ENCODE peak calls at places on chromosomes 3 and 15, in eight cellular contexts. J is Peyer's patch; R is HCT116; V is psoas muscle; B is spleen; Y is heart right ventricle; C is CD8-positive, alpha-beta T cell; A is tibial artery. E is an unnamed sample. For H3K4me1, the result is how much of the 10 kb centered on the place peaks cover.

GRCh38 chr15:78951841-78952238 is 7.0 kb upstream of the CTSH start:
- DNase-seq in R (no peak), Y (no peak), B (no peak), C (no peak), V (no peak), A (no peak), J (no peak), E (peak)

GRCh38 chr15:66462630-66463029 is 34.9 kb downstream of the SNAPC5 start:
- DNase-seq in Y (peak), C (no peak), B (no peak), R (no peak), A (no peak), V (no peak), J (no peak), E (no peak)

GRCh38 chr3:71385040-71385685 is 198.4 kb downstream of the FOXP1 start:
- DNase-seq in C (no peak), Y (no peak), A (no peak), V (no peak), B (no peak), J (no peak), R (no peak), E (no peak)

GRCh38 chr3:44396200-44397171 is 57.9 kb downstream of the TCAIM start:
- DNase-seq in B (no peak), A (no peak), Y (no peak), V (no peak), R (no peak), C (no peak), J (no peak), E (no peak)

GRCh38 chr3:131356006-131356405 is 25.6 kb upstream of the NUDT16 start:
- DNase-seq in A (no peak), C (no peak), J (no peak), R (no peak), V (no peak), Y (no peak), B (no peak), E (no peak)

GRCh38 chr15:69478259-69478687 is 25.7 kb downstream of the RPLP1 start:
- DNase-seq in J (peak), B (peak), R (peak), Y (peak), V (peak), C (peak), A (no peak), E (no peak)

GRCh38 chr3:78148986-78149717 is 1109.3 kb downstream of the ROBO2 start:
- DNase-seq in V (no peak), R (no peak), J (no peak), A (no peak), B (no peak), C (no peak), Y (no peak), E (no peak)

GRCh38 chr3:30586091-30586805 is 20.2 kb upstream of the TGFBR2 start:
- DNase-seq in C (no peak), B (no peak), V (no peak), A (no peak), Y (no peak), J (no peak), R (no peak), E (no peak)

GRCh38 chr3:67459796-67460195 is 194.6 kb downstream of the SUCLG2 start:
- DNase-seq in B (no peak), R (no peak), A (no peak), C (no peak), J (no peak), V (no peak), Y (no peak), E (no peak)

GRCh38 chr15:60130398-60130797 is 126.3 kb downstream of the FOXB1 start:
- DNase-seq in Y (no peak), V (no peak), A (no peak), R (no peak), B (no peak), J (no peak), C (no peak), E (no peak)

GRCh38 chr15:101451192-101451799 is 38.2 kb downstream of the PCSK6 start:
- DNase-seq in J (no peak), R (no peak), A (no peak), Y (peak), C (no peak), B (peak), V (peak), E (no peak)

GRCh38 chr15:74179983-74180688 is 6.6 kb downstream of the ISLR start:
- DNase-seq in C (no peak), J (peak), R (no peak), B (peak), V (peak), Y (peak), A (peak), E (no peak)

GRCh38 chr3:81500039-81500438 is 261.4 kb downstream of the GBE1 start:
- DNase-seq in Y (no peak), R (no peak), J (no peak), C (no peak), V (no peak), A (no peak), B (no peak), E (no peak)

GRCh38 chr3:185225523-185225922 is 28.3 kb downstream of the EHHADH start:
- DNase-seq in B (no peak), J (no peak), C (no peak), Y (no peak), R (no peak), A (no peak), V (no peak), E (no peak)

GRCh38 chr3:159733194-159733860 is 255.3 kb upstream of the IL12A start:
- DNase-seq in V (no peak), C (no peak), J (no peak), Y (no peak), A (no peak), R (no peak), B (no peak), E (no peak)

GRCh38 chr3:29887450-29887849 is 606.6 kb downstream of the RBMS3 start:
- DNase-seq in B (no peak), Y (no peak), V (no peak), R (no peak), C (no peak), A (no peak), J (no peak), E (no peak)

GRCh38 chr15:41445399-41445798 is 28.5 kb downstream of the RTF1 start:
- DNase-seq in Y (no peak), R (no peak), B (no peak), C (no peak), V (no peak), J (no peak), A (no peak), E (no peak)

GRCh38 chr15:41983221-41983620 is 10.9 kb upstream of the EHD4 start:
- DNase-seq in C (no peak), A (peak), V (no peak), B (no peak), R (no peak), J (no peak), Y (no peak), E (no peak)

GRCh38 chr3:148718982-148719862 is 21.5 kb downstream of the AGTR1 start:
- DNase-seq in R (peak), J (no peak), Y (no peak), V (no peak), C (no peak), B (no peak), A (no peak), E (no peak)

GRCh38 chr15:63517202-63517601 is 12.8 kb downstream of the USP3 start:
- DNase-seq in A (no peak), R (no peak), C (no peak), V (no peak), B (no peak), Y (no peak), J (no peak), E (no peak)

GRCh38 chr3:177673105-177673804 is 476.0 kb upstream of the TBL1XR1 start:
- DNase-seq in B (no peak), V (no peak), C (no peak), J (no peak), A (no peak), R (no peak), Y (peak), E (no peak)

GRCh38 chr3:96331341-96331740 is 483.1 kb upstream of the EPHA6 start:
- DNase-seq in B (no peak), V (no peak), C (no peak), J (no peak), Y (no peak), A (no peak), R (no peak), E (no peak)
- TF ChIP-seq CTCF in B (no peak), V (no peak), C (no peak), J (no peak), Y (no peak), A (no peak), R (no peak), E (peak)

DNA sequence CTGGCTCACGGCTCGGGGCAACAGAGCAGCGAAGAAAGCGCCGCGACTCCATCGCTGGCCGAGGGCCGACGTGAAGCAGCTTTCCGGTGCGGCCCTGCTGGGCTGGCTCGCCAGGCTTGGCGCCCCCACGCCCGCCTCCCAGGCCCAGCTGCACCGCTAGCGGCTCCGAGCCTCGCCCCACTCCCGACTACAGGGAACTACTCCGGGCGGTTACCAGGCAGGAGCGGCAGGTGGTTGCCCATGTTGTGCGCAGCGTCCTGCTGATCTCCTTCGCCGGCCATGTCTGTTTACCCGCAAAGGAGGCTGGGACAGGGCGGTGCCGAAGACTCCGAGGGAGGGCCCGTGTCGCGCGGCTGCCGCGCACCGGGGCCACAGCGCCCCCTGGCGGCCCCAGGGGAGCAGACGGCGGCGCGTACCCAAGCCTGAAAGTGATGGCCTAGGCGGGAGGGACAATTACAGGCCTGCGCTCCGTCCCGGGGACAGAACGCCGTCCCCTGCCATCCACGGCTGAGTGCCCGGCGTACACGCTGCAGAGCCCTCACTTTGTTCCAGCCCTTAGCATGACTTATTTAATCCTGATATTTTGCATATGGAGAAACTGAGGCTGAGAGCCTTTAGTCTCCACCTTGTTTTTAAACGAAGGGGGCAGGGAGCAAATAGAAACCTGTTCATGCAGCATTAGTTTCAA is at the start of gene CRBN:
- DNase-seq in A (peak), C (peak), V (peak), Y (peak), B (peak), J (peak), R (peak), E (no peak)
- H3K4me1 ChIP-seq in A (under half), C (under half), V (under half), Y (half or more), B (under half), J (under half), R (under half), E (under half)

GRCh38 chr3:12138044-12138443 is 20.7 kb downstream of the TIMP4 start:
- DNase-seq in V (no peak), J (no peak), C (no peak), Y (no peak), B (no peak), R (peak), A (no peak), E (no peak)
- TF ChIP-seq CTCF in V (peak), J (no peak), C (no peak), Y (peak), B (no peak), R (peak), A (peak), E (peak)

DNA sequence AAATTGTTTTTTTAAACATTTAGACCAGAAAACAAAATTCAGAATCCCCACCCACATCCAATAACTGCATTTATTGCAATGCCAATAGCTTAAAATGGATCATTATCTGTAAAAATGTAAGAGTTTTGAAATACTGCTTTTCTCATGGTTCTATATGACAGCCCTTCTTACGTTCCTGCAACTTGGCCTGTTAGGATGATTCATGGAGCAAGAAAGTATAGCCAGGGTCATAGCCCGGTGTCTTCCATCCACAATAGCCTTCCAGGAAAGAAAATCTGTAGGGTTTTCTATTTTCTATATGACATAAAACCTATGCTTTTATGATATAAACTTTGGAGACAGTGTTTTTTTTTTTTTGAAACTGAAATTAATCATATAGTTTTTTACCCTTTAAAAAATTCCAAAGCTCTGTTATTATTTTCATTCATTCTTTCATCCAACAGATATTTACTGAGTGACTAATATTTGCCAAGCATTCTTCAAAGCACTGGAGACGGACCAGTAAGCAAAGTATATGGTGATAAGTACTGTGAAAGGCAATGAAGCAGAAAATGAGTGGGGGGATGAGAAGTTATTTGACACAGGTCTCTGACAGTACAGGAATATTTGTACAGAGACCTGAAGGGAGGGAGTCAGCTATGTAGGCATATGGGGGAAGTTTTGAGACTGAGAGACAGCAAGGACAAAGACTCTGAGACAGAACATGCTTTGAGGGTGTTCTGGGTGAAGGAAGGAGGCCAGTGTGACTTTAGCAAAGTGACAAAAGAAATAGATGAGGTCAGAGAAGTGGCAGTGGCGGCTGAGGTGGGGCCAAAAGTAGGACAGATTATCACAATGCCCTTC is 29.0 kb upstream of the SLC2A2 start:
- DNase-seq in V (no peak), Y (no peak), C (no peak), A (no peak), B (no peak), J (no peak), R (peak), E (no peak)
- H3K4me1 ChIP-seq in V (under half), Y (under half), C (under half), A (under half), B (under half), J (under half), R (under half), E (under half)

GRCh38 chr3:182621435-182622240 is 171.7 kb upstream of the ATP11B start:
- DNase-seq in J (no peak), Y (no peak), C (no peak), R (no peak), V (no peak), B (no peak), A (no peak), E (no peak)
- TF ChIP-seq CTCF in J (no peak), Y (no peak), C (no peak), R (peak), V (no peak), B (no peak), A (no peak), E (peak)

GRCh38 chr3:154175041-154175440 is 53.9 kb downstream of the ARHGEF26 start:
- DNase-seq in A (no peak), R (no peak), Y (no peak), J (no peak), B (no peak), C (no peak), V (no peak), E (no peak)

GRCh38 chr3:154168998-154169880 is 48.0 kb downstream of the ARHGEF26 start:
- DNase-seq in Y (no peak), C (no peak), B (no peak), R (no peak), A (no peak), J (no peak), V (no peak), E (no peak)

GRCh38 chr3:154176036-154176435 is 54.8 kb downstream of the ARHGEF26 start:
- DNase-seq in R (no peak), V (no peak), J (no peak), A (no peak), B (no peak), C (no peak), Y (no peak), E (no peak)

GRCh38 chr3:154164387-154164786 is 43.2 kb downstream of the ARHGEF26 start:
- DNase-seq in J (no peak), V (no peak), Y (no peak), B (no peak), R (no peak), A (no peak), C (no peak), E (no peak)

DNA sequence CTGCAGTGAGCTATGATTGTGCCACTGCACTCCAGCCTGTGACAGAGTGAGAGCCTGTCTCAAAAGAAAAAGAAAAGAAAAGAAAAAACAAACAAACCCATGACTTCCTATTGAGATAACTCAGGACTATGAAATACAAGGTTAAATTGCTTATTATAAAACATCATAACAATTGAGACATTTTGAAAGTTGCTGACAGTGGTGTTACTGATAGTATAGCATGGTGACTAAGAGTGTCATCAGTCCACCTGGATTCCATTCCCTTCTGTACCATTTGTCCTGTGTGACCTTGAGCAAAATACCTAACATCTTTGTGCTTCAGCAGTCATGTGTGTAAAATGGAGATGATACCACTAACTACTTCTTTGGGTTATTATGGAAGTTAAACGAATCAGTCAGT is 49.1 kb downstream of the ARHGEF26 start:
- DNase-seq in R (no peak), B (no peak), V (no peak), J (no peak), C (no peak), Y (no peak), A (no peak), E (no peak)
- H3K4me1 ChIP-seq in R (under half), B (under half), V (under half), J (under half), C (under half), Y (under half), A (under half), E (under half)

DNA sequence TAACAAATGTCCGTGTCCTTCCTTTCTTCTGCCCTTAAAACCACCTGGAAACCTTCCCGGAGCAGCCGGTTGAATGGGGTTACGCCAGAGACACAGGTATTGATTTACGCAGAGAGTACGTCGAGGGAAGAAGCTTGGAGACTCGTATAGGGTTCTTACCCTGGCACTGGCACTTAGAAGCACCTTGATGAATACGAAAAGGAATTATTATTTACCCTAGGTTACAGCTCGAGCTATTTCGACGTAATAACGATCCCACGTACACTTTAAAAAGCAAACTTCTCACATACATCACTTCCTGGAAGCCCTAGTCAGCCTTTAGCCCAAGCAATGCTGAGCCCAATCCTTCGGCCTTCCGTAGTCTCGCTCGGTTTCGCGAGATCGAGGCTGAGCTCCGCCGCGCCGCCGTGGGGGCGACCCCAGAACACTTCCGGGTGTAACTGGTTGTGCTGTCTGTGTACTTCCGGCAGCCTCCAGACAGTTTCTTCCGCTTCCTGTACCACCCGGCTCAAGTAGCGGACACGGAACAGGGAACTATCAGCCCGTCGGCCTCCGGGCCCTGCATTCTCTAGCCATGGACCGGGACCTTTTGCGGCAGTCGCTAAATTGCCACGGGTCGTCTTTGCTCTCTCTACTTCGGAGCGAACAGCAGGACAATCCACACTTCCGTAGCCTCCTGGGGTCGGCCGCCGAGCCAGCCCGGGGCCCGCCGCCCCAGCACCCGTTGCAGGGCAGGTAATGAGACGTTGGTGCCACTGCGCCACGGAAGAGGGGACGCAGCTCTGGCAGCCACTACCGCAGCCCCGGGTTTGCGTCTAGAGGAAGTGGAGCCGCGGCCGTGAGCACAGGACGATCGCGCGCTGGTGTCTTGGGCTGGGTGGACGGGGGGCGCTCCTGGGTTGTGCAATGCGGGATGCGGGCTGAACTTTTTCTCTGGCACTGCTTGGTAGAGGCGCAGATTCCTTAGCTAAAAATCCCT is at the start of gene TTC14:
- DNase-seq in B (peak), A (peak), V (peak), J (peak), Y (peak), C (peak), R (peak), E (peak)
- TF ChIP-seq CTCF in B (no peak), A (no peak), V (no peak), J (no peak), Y (no peak), C (no peak), R (no peak), E (peak)

DNA sequence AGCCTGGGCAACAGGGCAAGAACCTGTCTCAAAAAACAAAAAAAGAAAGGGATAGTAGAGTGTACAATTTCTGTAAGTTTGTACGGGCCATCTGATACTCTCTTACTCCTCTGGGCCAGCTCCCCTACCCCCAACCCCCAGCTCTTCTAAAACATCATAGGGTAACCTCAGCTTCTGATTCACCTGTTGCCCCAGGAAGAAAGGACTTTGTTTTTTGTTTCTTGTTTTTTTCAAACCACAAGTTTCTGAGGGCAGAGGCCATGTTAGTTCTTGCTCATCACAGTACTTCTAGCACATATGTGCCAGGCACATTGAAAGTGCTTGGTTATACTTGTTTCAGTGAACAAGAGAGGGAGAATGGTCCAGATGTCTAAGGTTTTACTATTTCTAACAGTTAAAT is 20.2 kb downstream of the ATOSA start:
- DNase-seq in C (peak), V (no peak), J (no peak), Y (no peak), A (no peak), R (no peak), B (no peak), E (no peak)
- H3K4me1 ChIP-seq in C (under half), V (half or more), J (under half), Y (under half), A (under half), R (under half), B (under half), E (under half)

E was measured in Panc1.